ENCODE peak calls at places on chromosomes 16 and 17, in six cellular contexts. I is NCI-H748 treated with DMSO at 0.1 percent for 48 hours; Q is CD4-positive, CD25-positive, alpha-beta regulatory T cell; B is CD14-positive monocyte; P is left cardiac atrium; O is activated T-cell treated with anti-CD3 and anti-CD28 coated beads, Interleukin-2, amount 50 U/mL, for 4 hours. C is an unnamed sample.

GRCh38 chr16:88888778-88889387 is 22.4 kb upstream of the PABPN1L start:
- DNase-seq in I (no peak), Q (no peak), B (no peak), P (peak; percentile 60), O (no peak), C (no peak)

GRCh38 chr16:69057400-69058378 is 47.8 kb upstream of the HAS3 start:
- DNase-seq in I (no peak), Q (no peak), B (no peak), P (no peak), O (no peak), C (peak; percentile 95)

GRCh38 chr16:49466881-49467280 is 93.3 kb downstream of the C16orf78 start:
- DNase-seq in I (no peak), Q (no peak), B (no peak), P (no peak), O (no peak), C (no peak)

GRCh38 chr17:47949197-47949759 is 7.9 kb downstream of the PNPO start:
- DNase-seq in I (peak; percentile 66), Q (peak; percentile 72), B (peak; percentile 78), P (peak; percentile 93), O (peak; percentile 73), C (peak; percentile 85)

GRCh38 chr16:75254359-75254837 is 3.0 kb upstream of the BCAR1 start:
- DNase-seq in I (no peak), Q (no peak), B (no peak), P (peak; percentile 52), O (no peak), C (peak; percentile 92)

GRCh38 chr16:67641779-67642708 is 2.9 kb upstream of the CARMIL2 start:
- DNase-seq in I (no peak), Q (no peak), B (no peak), P (peak; percentile 73), O (no peak), C (no peak)

GRCh38 chr17:7060165-7060890 is 16.4 kb upstream of the SLC16A11 start:
- DNase-seq in I (no peak), Q (no peak), B (no peak), P (no peak), O (no peak), C (peak; percentile 98)

GRCh38 chr17:43006639-43007551 is at the start of gene IFI35:
- DNase-seq in I (peak; percentile 21), Q (peak; percentile 71), B (peak; percentile 86), P (peak; percentile 88), O (peak; percentile 80), C (peak; percentile 85)

GRCh38 chr17:68019336-68019674 is 16.2 kb upstream of the KPNA2 start:
- DNase-seq in I (no peak), Q (no peak), B (no peak), P (no peak), O (no peak), C (peak; percentile 58)

GRCh38 chr17:80034977-80035686 is 540 bp downstream of the TBC1D16 start:
- DNase-seq in I (no peak), Q (peak; percentile 10), B (no peak), P (peak; percentile 54), O (peak; percentile 26), C (peak; percentile 40)

GRCh38 chr16:66728117-66728787 is 23.2 kb downstream of the DYNC1LI2 start:
- DNase-seq in I (peak; percentile 16), Q (no peak), B (no peak), P (no peak), O (no peak), C (peak; percentile 66)

GRCh38 chr16:70686376-70687171 is 721 bp upstream of the MTSS2 start:
- DNase-seq in I (no peak), Q (no peak), B (no peak), P (no peak), O (no peak), C (no peak)

GRCh38 chr17:81898029-81898866 is 3.8 kb upstream of the NPB start:
- DNase-seq in I (no peak), Q (no peak), B (no peak), P (no peak), O (no peak), C (peak; percentile 87)

GRCh38 chr17:71727292-71727691 is 393.5 kb upstream of the SOX9 start:
- DNase-seq in I (no peak), Q (no peak), B (no peak), P (no peak), O (no peak), C (no peak)

GRCh38 chr17:81666092-81666341 is 388 bp downstream of the OXLD1 start:
- DNase-seq in I (no peak), Q (no peak), B (no peak), P (no peak), O (no peak), C (no peak)

GRCh38 chr16:50276128-50276444 is 9.7 kb downstream of the ADCY7 start:
- DNase-seq in I (no peak), Q (no peak), B (peak; percentile 50), P (no peak), O (no peak), C (no peak)

GRCh38 chr17:16923097-16923903 is 48.6 kb downstream of the TNFRSF13B start:
- DNase-seq in I (no peak), Q (no peak), B (no peak), P (peak; percentile 11), O (no peak), C (no peak)

GRCh38 chr17:81165246-81166032 is at the start of gene PVALEF:
- DNase-seq in I (no peak), Q (no peak), B (no peak), P (no peak), O (no peak), C (peak; percentile 31)

GRCh38 chr17:10337136-10337535 is 35.7 kb downstream of the MYH13 start:
- DNase-seq in I (no peak), Q (no peak), B (no peak), P (no peak), O (no peak), C (no peak)

GRCh38 chr17:49497147-49498036 is 2.3 kb downstream of the NGFR start:
- DNase-seq in I (peak; percentile 18), Q (no peak), B (no peak), P (peak; percentile 65), O (no peak), C (no peak)

GRCh38 chr17:48575066-48575582 is 3.0 kb downstream of the HOXB4 start:
- DNase-seq in I (no peak), Q (no peak), B (no peak), P (no peak), O (no peak), C (no peak)

GRCh38 chr16:67449328-67449727 is 18.4 kb downstream of the HSD11B2 start:
- DNase-seq in I (no peak), Q (no peak), B (no peak), P (peak; percentile 69), O (no peak), C (no peak)

GRCh38 chr16:2428051-2428786 is 1.0 kb upstream of the CCNF start:
- DNase-seq in I (no peak), Q (no peak), B (no peak), P (peak; percentile 43), O (no peak), C (peak; percentile 44)